ENCODE peak calls at places on chromosomes 3 and 15, in six cellular contexts. C, V, A, T, L and W are unnamed samples.
A peak's percentile ranks its signal among the peaks of the same experiment; 100 is the strongest.

GRCh38 chr3:37761043-37761442 is 100.6 kb upstream of the CTDSPL start:
- DNase-seq in C (no peak), V (no peak), A (no peak), T (no peak), L (no peak), W (no peak)

GRCh38 chr15:96560246-96560895 is 229.9 kb downstream of the NR2F2 start:
- DNase-seq in C (no peak), V (no peak), A (no peak), T (no peak), L (no peak), W (no peak)

GRCh38 chr15:85149460-85150129 is 167.9 kb downstream of the PDE8A start:
- DNase-seq in C (no peak), V (no peak), A (no peak), T (peak; percentile 28), L (no peak), W (no peak)

GRCh38 chr3:157871248-157871647 is 235.0 kb downstream of the SHOX2 start:
- DNase-seq in C (no peak), V (no peak), A (no peak), T (no peak), L (no peak), W (no peak)

GRCh38 chr3:72914383-72914782 is 26.5 kb downstream of the GXYLT2 start:
- DNase-seq in C (no peak), V (no peak), A (no peak), T (no peak), L (no peak), W (no peak)

GRCh38 chr15:45425135-45425534 is 46.8 kb upstream of the GATM start:
- DNase-seq in C (no peak), V (peak; percentile 65), A (no peak), T (peak; percentile 74), L (no peak), W (no peak)

GRCh38 chr15:64596701-64597468 is 136.5 kb downstream of the ZNF609 start:
- DNase-seq in C (peak; percentile 45), V (peak; percentile 45), A (peak; percentile 73), T (peak; percentile 65), L (no peak), W (peak; percentile 53)

GRCh38 chr15:25238716-25239470 is 199.9 kb downstream of the UBE3A start:
- DNase-seq in C (no peak), V (no peak), A (no peak), T (no peak), L (no peak), W (no peak)

GRCh38 chr3:151479452-151479851 is 18.6 kb upstream of the IGSF10 start:
- DNase-seq in C (no peak), V (no peak), A (no peak), T (no peak), L (no peak), W (no peak)

GRCh38 chr3:58009026-58009748 is 965 bp downstream of the FLNB start:
- DNase-seq in C (peak; percentile 27), V (no peak), A (no peak), T (no peak), L (no peak), W (no peak)

GRCh38 chr3:13470894-13471574 is 9.1 kb upstream of the HDAC11 start:
- DNase-seq in C (no peak), V (no peak), A (no peak), T (no peak), L (no peak), W (no peak)

GRCh38 chr3:138459619-138460535 is 25.5 kb downstream of the ESYT3 start:
- DNase-seq in C (no peak), V (no peak), A (no peak), T (no peak), L (no peak), W (no peak)

DNA sequence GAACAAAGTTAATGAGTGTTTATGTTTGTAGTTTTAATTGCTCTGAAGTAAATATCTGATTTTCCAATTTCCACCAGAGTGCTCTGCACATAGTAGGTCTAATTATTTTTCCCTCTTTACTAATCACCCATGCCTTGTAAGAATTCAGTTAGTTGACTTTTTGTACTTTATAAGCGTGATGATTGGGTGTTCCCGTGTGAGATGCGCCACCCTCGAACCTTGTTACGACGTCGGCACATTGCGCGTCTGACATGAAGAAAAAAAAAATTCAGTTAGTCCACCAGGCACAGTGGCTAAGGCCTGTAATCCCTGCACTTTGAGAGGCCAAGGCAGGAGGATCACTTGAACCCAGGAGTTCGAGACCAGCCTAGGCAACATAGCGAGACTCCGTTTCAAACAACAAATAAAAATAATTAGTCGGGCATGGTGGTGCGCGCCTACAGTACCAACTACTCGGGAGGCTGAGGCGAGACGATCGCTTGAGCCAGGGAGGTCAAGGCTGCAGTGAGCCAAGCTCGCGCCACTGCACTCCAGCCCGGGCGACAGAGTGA is 507 bp upstream of the VHL start:
- DNase-seq in C (no peak), V (no peak), A (no peak), T (no peak), L (no peak), W (no peak)
- H3K27ac ChIP-seq in C (peak overlapping the region; percentile 84), V (peak overlapping the region; percentile 25), A (no peak overlapping the region), T (no peak overlapping the region), L (peak overlapping the region; percentile 97), W (no peak overlapping the region)

DNA sequence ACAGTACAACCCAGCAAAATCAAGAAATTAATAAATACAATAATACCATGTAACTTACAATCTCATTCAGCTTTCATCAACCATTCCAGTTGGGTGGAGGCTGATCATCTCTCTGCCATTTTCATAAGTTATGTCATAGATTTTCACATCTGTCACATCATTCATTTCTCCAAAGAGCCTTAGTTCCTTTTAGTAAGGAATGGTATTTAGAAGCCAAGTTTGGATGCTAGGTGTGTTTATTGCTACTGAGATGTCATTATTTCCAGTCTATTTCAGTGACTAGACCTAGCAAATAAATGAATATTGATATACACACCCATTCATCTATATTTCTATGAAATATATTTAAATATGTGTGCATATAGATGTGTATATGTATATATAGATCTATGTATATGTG is 2.7 kb upstream of the UBL7 start:
- DNase-seq in C (no peak), V (no peak), A (no peak), T (no peak), L (no peak), W (no peak)
- H3K4me3 ChIP-seq in C (peak overlapping the region; percentile 73), V (no peak overlapping the region), A (no peak overlapping the region), T (no peak overlapping the region), L (no peak overlapping the region), W (no peak overlapping the region)

GRCh38 chr3:194592798-194593752 is 40.1 kb downstream of the TMEM44 start:
- DNase-seq in C (no peak), V (peak; percentile 100), A (peak; percentile 20), T (peak; percentile 100), L (peak; percentile 76), W (no peak)
- H3K4me2 ChIP-seq in C (no peak overlapping the region), V (peak overlapping the region; percentile 38), A (no peak overlapping the region), T (peak overlapping the region; percentile 28), L (peak overlapping the region; percentile 83), W (no peak overlapping the region)

DNA sequence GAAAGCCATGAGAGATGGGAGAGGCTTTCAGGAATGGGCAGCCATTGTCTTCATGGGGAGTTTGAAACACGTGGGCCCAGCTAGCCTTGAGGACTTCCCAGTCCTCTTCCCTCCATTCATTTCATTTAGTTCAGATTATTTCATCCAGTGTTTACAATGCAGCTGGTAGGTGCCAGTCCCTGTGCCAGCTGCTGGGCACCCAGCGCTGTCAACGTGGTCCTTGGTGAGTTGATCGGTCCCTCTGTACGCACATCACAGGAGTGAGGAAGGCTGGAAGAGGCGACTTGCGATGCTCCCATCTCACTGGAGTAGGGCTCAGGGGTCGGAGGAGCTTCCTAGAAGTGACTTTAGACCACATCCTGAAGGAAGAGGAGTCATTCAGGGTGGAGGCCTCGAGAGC is 206.4 kb upstream of the BHLHE40 start:
- DNase-seq in C (no peak), V (no peak), A (no peak), T (no peak), L (no peak), W (no peak)
- H3K27ac ChIP-seq in C (no peak overlapping the region), V (no peak overlapping the region), A (no peak overlapping the region), T (no peak overlapping the region), L (peak overlapping the region; percentile 49), W (no peak overlapping the region)

DNA sequence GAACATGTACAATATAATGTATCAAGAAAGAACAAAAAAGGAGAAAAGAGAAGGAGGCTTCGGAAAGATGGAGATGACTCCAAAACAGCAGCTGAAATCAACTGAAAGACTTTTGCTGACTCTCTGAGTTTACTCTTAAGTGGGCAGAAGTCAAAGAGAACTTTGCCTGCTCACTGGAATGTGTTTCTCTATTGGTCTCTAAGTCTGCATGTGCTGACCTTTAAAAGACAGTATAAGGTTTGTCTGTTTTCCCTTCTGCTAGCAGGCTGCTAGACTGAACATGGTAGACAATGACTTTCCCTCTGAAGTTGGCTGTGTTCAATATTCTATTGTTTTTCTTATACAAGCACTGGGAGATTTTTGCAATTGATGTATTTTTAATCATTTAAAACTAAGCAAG is 7.2 kb upstream of the MAP4 start:
- DNase-seq in C (no peak), V (peak; percentile 13), A (no peak), T (no peak), L (no peak), W (no peak)
- H3K4me3 ChIP-seq in C (no peak overlapping the region), V (no peak overlapping the region), A (no peak overlapping the region), T (no peak overlapping the region), L (no peak overlapping the region), W (no peak overlapping the region)

GRCh38 chr3:188256764-188257163 is 102.8 kb downstream of the LPP start:
- DNase-seq in C (no peak), V (no peak), A (no peak), T (no peak), L (no peak), W (no peak)
- H3K4me2 ChIP-seq in C (no peak overlapping the region), V (no peak overlapping the region), A (no peak overlapping the region), T (no peak overlapping the region), L (peak overlapping the region; percentile 25), W (no peak overlapping the region)

GRCh38 chr3:127787556-127787955 is 34.8 kb downstream of the MGLL start:
- DNase-seq in C (no peak), V (no peak), A (no peak), T (no peak), L (no peak), W (no peak)
- H3K27ac ChIP-seq in C (no peak overlapping the region), V (no peak overlapping the region), A (no peak overlapping the region), T (peak overlapping the region; percentile 51), L (no peak overlapping the region), W (no peak overlapping the region)